ENCODE peak calls at places on chromosomes 2 and 18, in eight cellular contexts. One of them, this sample, is unnamed.

GRCh38 chr2:10787176-10787968 is 25.2 kb downstream of the PDIA6 start:
- DNase-seq in GM03348: no peak
- DNase-seq in IMR-90: no peak
- DNase-seq in endothelial cell: peak; percentile 59
- DNase-seq in activated CD4-positive, alpha-beta T cell treated with anti-CD3 and anti-CD28 coated beads, Interleukin-2, amount 50 U/mL, for 24 hours: no peak
- DNase-seq in AG10803: no peak
- DNase-seq in right cardiac atrium: no peak
- DNase-seq in NCI-H524 treated with DMSO at 0.1 percent for 48 hours: no peak
- DNase-seq in this sample: no peak

GRCh38 chr2:198825534-198825933 is 632.2 kb downstream of the SATB2 start:
- DNase-seq in right cardiac atrium: no peak
- DNase-seq in activated CD4-positive, alpha-beta T cell treated with anti-CD3 and anti-CD28 coated beads, Interleukin-2, amount 50 U/mL, for 24 hours: no peak
- DNase-seq in IMR-90: no peak
- DNase-seq in GM03348: no peak
- DNase-seq in NCI-H524 treated with DMSO at 0.1 percent for 48 hours: no peak
- DNase-seq in AG10803: no peak
- DNase-seq in endothelial cell: no peak
- DNase-seq in this sample: no peak

GRCh38 chr2:211347328-211347727 is 790.9 kb downstream of the CPS1 start:
- DNase-seq in activated CD4-positive, alpha-beta T cell treated with anti-CD3 and anti-CD28 coated beads, Interleukin-2, amount 50 U/mL, for 24 hours: no peak
- DNase-seq in right cardiac atrium: no peak
- DNase-seq in NCI-H524 treated with DMSO at 0.1 percent for 48 hours: no peak
- DNase-seq in GM03348: no peak
- DNase-seq in AG10803: no peak
- DNase-seq in endothelial cell: no peak
- DNase-seq in IMR-90: no peak
- DNase-seq in this sample: no peak

GRCh38 chr2:233654501-233654900 is 17.2 kb upstream of the UGT1A9 start:
- DNase-seq in IMR-90: no peak
- DNase-seq in GM03348: no peak
- DNase-seq in endothelial cell: no peak
- DNase-seq in right cardiac atrium: no peak
- DNase-seq in AG10803: no peak
- DNase-seq in activated CD4-positive, alpha-beta T cell treated with anti-CD3 and anti-CD28 coated beads, Interleukin-2, amount 50 U/mL, for 24 hours: no peak
- DNase-seq in NCI-H524 treated with DMSO at 0.1 percent for 48 hours: no peak
- DNase-seq in this sample: no peak

GRCh38 chr2:14614011-14614410 is 18.5 kb upstream of the LRATD1 start:
- DNase-seq in IMR-90: no peak
- DNase-seq in NCI-H524 treated with DMSO at 0.1 percent for 48 hours: no peak
- DNase-seq in AG10803: peak; percentile 47
- DNase-seq in GM03348: no peak
- DNase-seq in activated CD4-positive, alpha-beta T cell treated with anti-CD3 and anti-CD28 coated beads, Interleukin-2, amount 50 U/mL, for 24 hours: no peak
- DNase-seq in endothelial cell: no peak
- DNase-seq in right cardiac atrium: no peak
- DNase-seq in this sample: no peak

GRCh38 chr18:907171-907879 is 2.7 kb downstream of the ADCYAP1 start:
- DNase-seq in endothelial cell: peak; percentile 54
- DNase-seq in GM03348: peak; percentile 41
- DNase-seq in NCI-H524 treated with DMSO at 0.1 percent for 48 hours: no peak
- DNase-seq in IMR-90: no peak
- DNase-seq in right cardiac atrium: peak; percentile 18
- DNase-seq in activated CD4-positive, alpha-beta T cell treated with anti-CD3 and anti-CD28 coated beads, Interleukin-2, amount 50 U/mL, for 24 hours: no peak
- DNase-seq in AG10803: no peak
- DNase-seq in this sample: no peak

GRCh38 chr2:66255871-66256270 is 179.1 kb upstream of the MEIS1 start:
- DNase-seq in NCI-H524 treated with DMSO at 0.1 percent for 48 hours: no peak
- DNase-seq in AG10803: no peak
- DNase-seq in activated CD4-positive, alpha-beta T cell treated with anti-CD3 and anti-CD28 coated beads, Interleukin-2, amount 50 U/mL, for 24 hours: no peak
- DNase-seq in IMR-90: no peak
- DNase-seq in GM03348: no peak
- DNase-seq in right cardiac atrium: no peak
- DNase-seq in endothelial cell: no peak
- DNase-seq in this sample: no peak

GRCh38 chr2:235238537-235238936 is 255.3 kb upstream of the AGAP1 start:
- DNase-seq in activated CD4-positive, alpha-beta T cell treated with anti-CD3 and anti-CD28 coated beads, Interleukin-2, amount 50 U/mL, for 24 hours: no peak
- DNase-seq in IMR-90: peak; percentile 46
- DNase-seq in AG10803: peak; percentile 95
- DNase-seq in endothelial cell: no peak
- DNase-seq in GM03348: peak; percentile 78
- DNase-seq in right cardiac atrium: peak; percentile 88
- DNase-seq in NCI-H524 treated with DMSO at 0.1 percent for 48 hours: peak; percentile 5
- DNase-seq in this sample: no peak

GRCh38 chr2:239298126-239298804 is 102.6 kb downstream of the HDAC4 start:
- DNase-seq in activated CD4-positive, alpha-beta T cell treated with anti-CD3 and anti-CD28 coated beads, Interleukin-2, amount 50 U/mL, for 24 hours: no peak
- DNase-seq in endothelial cell: no peak
- DNase-seq in right cardiac atrium: no peak
- DNase-seq in GM03348: no peak
- DNase-seq in IMR-90: peak; percentile 26
- DNase-seq in AG10803: no peak
- DNase-seq in NCI-H524 treated with DMSO at 0.1 percent for 48 hours: no peak
- DNase-seq in this sample: peak; percentile 63

GRCh38 chr18:23623040-23623439 is 36.7 kb upstream of the NPC1 start:
- DNase-seq in IMR-90: no peak
- DNase-seq in NCI-H524 treated with DMSO at 0.1 percent for 48 hours: no peak
- DNase-seq in right cardiac atrium: no peak
- DNase-seq in activated CD4-positive, alpha-beta T cell treated with anti-CD3 and anti-CD28 coated beads, Interleukin-2, amount 50 U/mL, for 24 hours: no peak
- DNase-seq in endothelial cell: no peak
- DNase-seq in AG10803: no peak
- DNase-seq in GM03348: no peak
- DNase-seq in this sample: no peak

GRCh38 chr2:235609746-235610145 is 115.9 kb downstream of the AGAP1 start:
- DNase-seq in AG10803: no peak
- DNase-seq in right cardiac atrium: no peak
- DNase-seq in activated CD4-positive, alpha-beta T cell treated with anti-CD3 and anti-CD28 coated beads, Interleukin-2, amount 50 U/mL, for 24 hours: no peak
- DNase-seq in NCI-H524 treated with DMSO at 0.1 percent for 48 hours: no peak
- DNase-seq in GM03348: no peak
- DNase-seq in endothelial cell: no peak
- DNase-seq in IMR-90: no peak
- DNase-seq in this sample: no peak

GRCh38 chr2:170778900-170779299 is 8.7 kb downstream of the ERICH2 start:
- DNase-seq in GM03348: no peak
- DNase-seq in endothelial cell: no peak
- DNase-seq in IMR-90: no peak
- DNase-seq in activated CD4-positive, alpha-beta T cell treated with anti-CD3 and anti-CD28 coated beads, Interleukin-2, amount 50 U/mL, for 24 hours: no peak
- DNase-seq in right cardiac atrium: no peak
- DNase-seq in AG10803: no peak
- DNase-seq in NCI-H524 treated with DMSO at 0.1 percent for 48 hours: no peak
- DNase-seq in this sample: no peak

GRCh38 chr2:143690204-143690603 is 561.0 kb downstream of the ARHGAP15 start:
- DNase-seq in activated CD4-positive, alpha-beta T cell treated with anti-CD3 and anti-CD28 coated beads, Interleukin-2, amount 50 U/mL, for 24 hours: no peak
- DNase-seq in AG10803: no peak
- DNase-seq in IMR-90: no peak
- DNase-seq in GM03348: no peak
- DNase-seq in right cardiac atrium: no peak
- DNase-seq in endothelial cell: no peak
- DNase-seq in NCI-H524 treated with DMSO at 0.1 percent for 48 hours: no peak
- DNase-seq in this sample: no peak

GRCh38 chr2:240553956-240554480 is 3.8 kb downstream of the ANKMY1 start:
- DNase-seq in endothelial cell: no peak
- DNase-seq in NCI-H524 treated with DMSO at 0.1 percent for 48 hours: no peak
- DNase-seq in activated CD4-positive, alpha-beta T cell treated with anti-CD3 and anti-CD28 coated beads, Interleukin-2, amount 50 U/mL, for 24 hours: no peak
- DNase-seq in AG10803: no peak
- DNase-seq in GM03348: no peak
- DNase-seq in right cardiac atrium: no peak
- DNase-seq in IMR-90: no peak
- DNase-seq in this sample: no peak

GRCh38 chr18:77980275-77980674 is 730.6 kb downstream of the GALR1 start:
- DNase-seq in AG10803: no peak
- DNase-seq in IMR-90: no peak
- DNase-seq in NCI-H524 treated with DMSO at 0.1 percent for 48 hours: no peak
- DNase-seq in endothelial cell: no peak
- DNase-seq in GM03348: no peak
- DNase-seq in activated CD4-positive, alpha-beta T cell treated with anti-CD3 and anti-CD28 coated beads, Interleukin-2, amount 50 U/mL, for 24 hours: no peak
- DNase-seq in right cardiac atrium: no peak
- DNase-seq in this sample: no peak

GRCh38 chr18:48803518-48803917 is 147.2 kb downstream of the SMAD7 start:
- DNase-seq in NCI-H524 treated with DMSO at 0.1 percent for 48 hours: no peak
- DNase-seq in endothelial cell: no peak
- DNase-seq in IMR-90: no peak
- DNase-seq in GM03348: no peak
- DNase-seq in AG10803: no peak
- DNase-seq in activated CD4-positive, alpha-beta T cell treated with anti-CD3 and anti-CD28 coated beads, Interleukin-2, amount 50 U/mL, for 24 hours: no peak
- DNase-seq in right cardiac atrium: no peak
- DNase-seq in this sample: no peak

GRCh38 chr2:4763009-4763408 is 929.2 kb upstream of the SOX11 start:
- DNase-seq in IMR-90: no peak
- DNase-seq in right cardiac atrium: no peak
- DNase-seq in activated CD4-positive, alpha-beta T cell treated with anti-CD3 and anti-CD28 coated beads, Interleukin-2, amount 50 U/mL, for 24 hours: no peak
- DNase-seq in endothelial cell: peak; percentile 38
- DNase-seq in NCI-H524 treated with DMSO at 0.1 percent for 48 hours: peak; percentile 29
- DNase-seq in GM03348: no peak
- DNase-seq in AG10803: no peak
- DNase-seq in this sample: no peak

GRCh38 chr2:171553858-171554257 is 31.6 kb downstream of the CYBRD1 start:
- DNase-seq in GM03348: no peak
- DNase-seq in NCI-H524 treated with DMSO at 0.1 percent for 48 hours: peak; percentile 81
- DNase-seq in AG10803: no peak
- DNase-seq in endothelial cell: no peak
- DNase-seq in right cardiac atrium: no peak
- DNase-seq in IMR-90: no peak
- DNase-seq in activated CD4-positive, alpha-beta T cell treated with anti-CD3 and anti-CD28 coated beads, Interleukin-2, amount 50 U/mL, for 24 hours: no peak
- DNase-seq in this sample: no peak

This sample was measured in activated CD8-positive, alpha-beta memory T cell treated with anti-CD3 and anti-CD28 coated beads for 4 hours.